ENCODE peak calls at places on chromosome X, in ten cellular contexts. O, F, V, Q, T, Z, M, S, I and G are unnamed samples.

GRCh38 chrX:39592776-39593175 is 505.0 kb downstream of the BCOR start:
- DNase-seq in I (no peak), V (no peak), S (no peak), T (peak), F (no peak), M (no peak), Q (peak), O (peak), Z (no peak), G (no peak)

GRCh38 chrX:10198254-10198653 is 41.5 kb downstream of the CLCN4 start:
- DNase-seq in I (no peak), F (no peak), S (no peak), M (no peak), Q (no peak), O (peak), T (no peak), Z (no peak), V (no peak), G (no peak)

GRCh38 chrX:130018143-130018542 is 35.7 kb downstream of the BCORL1 start:
- DNase-seq in T (no peak), I (no peak), F (no peak), S (no peak), Z (no peak), M (no peak), V (no peak), O (no peak), Q (no peak), G (no peak)

GRCh38 chrX:101595739-101596419 is 21.9 kb downstream of the ARMCX6 start:
- DNase-seq in Z (no peak), V (no peak), F (no peak), T (peak), I (peak), O (peak), Q (peak), S (peak), M (no peak), G (no peak)

GRCh38 chrX:55754861-55755294 is 37.3 kb downstream of the RRAGB start:
- DNase-seq in Q (no peak), V (no peak), I (no peak), T (no peak), Z (no peak), M (no peak), O (no peak), F (no peak), S (no peak), G (no peak)

GRCh38 chrX:2967998-2968909 is 38.1 kb upstream of the ARSH start:
- DNase-seq in Q (peak), I (no peak), V (peak), M (no peak), T (peak), O (peak), S (no peak), F (peak), Z (no peak), G (no peak)

GRCh38 chrX:150362599-150363481 is at the start of gene MAMLD1:
- DNase-seq in Z (peak), M (peak), S (peak), V (no peak), I (no peak), T (peak), F (peak), Q (peak), O (peak), G (peak)

GRCh38 chrX:18833071-18833731 is 125.8 kb downstream of the PPEF1 start:
- DNase-seq in T (peak), V (no peak), O (peak), M (peak), Q (no peak), Z (no peak), F (no peak), I (no peak), S (no peak), G (no peak)

GRCh38 chrX:40062525-40063193 is 35.1 kb downstream of the BCOR start:
- DNase-seq in S (peak), Q (no peak), M (no peak), F (peak), T (no peak), Z (no peak), O (no peak), V (no peak), I (no peak), G (peak)

GRCh38 chrX:9148626-9149385 is 114.9 kb upstream of the FAM9B start:
- DNase-seq in T (peak), I (no peak), Z (no peak), S (no peak), O (peak), V (no peak), Q (peak), F (no peak), M (no peak), G (no peak)

GRCh38 chrX:51852096-51852495 is 41.3 kb upstream of the MAGED1 start:
- DNase-seq in V (no peak), M (no peak), Z (no peak), T (no peak), I (no peak), F (no peak), Q (no peak), S (no peak), O (no peak), G (no peak)

GRCh38 chrX:16140448-16140847 is 17.1 kb downstream of the GRPR start:
- DNase-seq in T (no peak), M (no peak), S (no peak), O (no peak), V (no peak), I (no peak), Z (no peak), Q (no peak), F (no peak), G (no peak)

GRCh38 chrX:10755477-10756334 is 135.3 kb upstream of the MID1 start:
- DNase-seq in Q (peak), M (no peak), V (no peak), S (no peak), T (peak), O (peak), F (no peak), Z (no peak), I (no peak), G (no peak)

GRCh38 chrX:129842510-129843208 is 1.0 kb downstream of the ZDHHC9 start:
- DNase-seq in I (peak), Q (peak), Z (no peak), O (peak), M (peak), V (no peak), F (no peak), T (peak), S (no peak), G (peak)

GRCh38 chrX:5068550-5068949 is 1160.1 kb downstream of the NLGN4X start:
- DNase-seq in Z (no peak), M (no peak), F (no peak), V (no peak), O (no peak), I (no peak), S (no peak), Q (no peak), T (no peak), G (no peak)

GRCh38 chrX:93580634-93581033 is 92.7 kb downstream of the NAP1L3 start:
- DNase-seq in S (no peak), F (no peak), I (no peak), V (no peak), Q (no peak), T (no peak), O (no peak), Z (no peak), M (no peak), G (no peak)

GRCh38 chrX:137032378-137032694 is 1.5 kb downstream of the GPR101 start:
- DNase-seq in I (no peak), Z (no peak), T (no peak), S (no peak), O (no peak), F (no peak), Q (no peak), V (no peak), M (no peak), G (no peak)

GRCh38 chrX:40281341-40282005 is 183.7 kb upstream of the BCOR start:
- DNase-seq in Q (no peak), F (no peak), I (no peak), Z (no peak), T (no peak), O (no peak), V (no peak), S (no peak), M (no peak), G (no peak)

GRCh38 chrX:115449742-115450141 is 111.2 kb upstream of the PLS3 start:
- DNase-seq in F (no peak), I (no peak), M (peak), S (no peak), O (peak), T (no peak), V (peak), Z (no peak), Q (peak), G (peak)

GRCh38 chrX:136219893-136220292 is 31.3 kb downstream of the MAP7D3 start:
- DNase-seq in Z (no peak), V (no peak), O (no peak), F (no peak), M (no peak), T (no peak), S (no peak), I (no peak), Q (no peak), G (no peak)